ENCODE peak calls at places on chromosomes 1 and 21, in nine cellular contexts. X is cardiac muscle cell; K is mesenchymal stem cell; B is esophagus squamous epithelium; E is mucosa of descending colon; G is choroid plexus epithelial cell; J is GM12865; P is CD8-positive, alpha-beta memory T cell; W is pancreas. N is an unnamed sample.

GRCh38 chr1:1841575-1841991 is 49.3 kb downstream of the GNB1 start:
- DNase-seq in J (no peak), P (no peak), B (no peak), G (peak), X (peak), W (no peak), K (peak), E (no peak), N (no peak)

GRCh38 chr1:226875641-226876295 is 5.4 kb downstream of the PSEN2 start:
- DNase-seq in J (no peak), E (peak), W (peak), B (no peak), P (no peak), K (no peak), G (peak), X (peak), N (no peak)

GRCh38 chr1:201495447-201496295 is 11.3 kb downstream of the CSRP1 start:
- DNase-seq in B (no peak), J (no peak), X (peak), P (no peak), W (no peak), G (peak), E (peak), K (peak), N (no peak)

GRCh38 chr1:102838016-102838415 is 270.3 kb downstream of the COL11A1 start:
- DNase-seq in P (no peak), J (no peak), E (no peak), B (no peak), W (no peak), G (no peak), X (no peak), K (no peak), N (no peak)

GRCh38 chr1:92571578-92571977 is 84.9 kb upstream of the GFI1 start:
- DNase-seq in K (no peak), G (no peak), E (no peak), P (no peak), X (no peak), W (no peak), J (no peak), B (no peak), N (no peak)

GRCh38 chr1:218665216-218665615 is 320.1 kb downstream of the TGFB2 start:
- DNase-seq in B (no peak), X (peak), W (no peak), K (peak), G (peak), J (no peak), P (no peak), E (peak), N (no peak)

GRCh38 chr1:42847721-42848470 is 1.5 kb downstream of the ZNF691 start:
- DNase-seq in E (no peak), K (no peak), J (peak), B (no peak), P (no peak), W (no peak), X (no peak), G (no peak), N (no peak)

GRCh38 chr1:18951416-18951815 is 5.1 kb downstream of the IFFO2 start:
- DNase-seq in B (no peak), W (no peak), E (no peak), K (no peak), J (peak), G (no peak), P (no peak), X (no peak), N (no peak)

GRCh38 chr21:29196021-29196663 is 65.7 kb downstream of the MAP3K7CL start:
- DNase-seq in K (peak), B (no peak), E (peak), J (peak), G (peak), P (peak), X (peak), W (no peak), N (peak)

GRCh38 chr1:43269627-43270375 is at the start of gene TMEM125:
- DNase-seq in G (no peak), K (no peak), J (no peak), X (no peak), W (no peak), B (no peak), E (peak), P (no peak), N (no peak)

GRCh38 chr1:27348861-27349783 is 7.3 kb downstream of the SYTL1 start:
- DNase-seq in W (peak), E (peak), P (peak), B (no peak), K (no peak), J (no peak), X (peak), G (no peak), N (peak)

GRCh38 chr1:99784143-99784542 is 17.7 kb upstream of the FRRS1 start:
- DNase-seq in E (no peak), P (no peak), G (no peak), J (peak), K (no peak), B (no peak), W (no peak), X (no peak), N (no peak)

GRCh38 chr1:18297896-18298648 is 182.7 kb upstream of the KLHDC7A start:
- DNase-seq in X (no peak), W (no peak), E (no peak), B (no peak), G (no peak), K (no peak), J (no peak), P (no peak), N (no peak)

GRCh38 chr1:109282497-109282951 is 421 bp downstream of the PSRC1 start:
- DNase-seq in X (no peak), G (no peak), B (no peak), P (no peak), K (no peak), E (no peak), J (no peak), W (no peak), N (no peak)

GRCh38 chr21:39071623-39072214 is 111.5 kb downstream of the PSMG1 start:
- DNase-seq in B (no peak), G (peak), X (peak), E (no peak), P (no peak), W (no peak), J (no peak), K (peak), N (no peak)

GRCh38 chr21:43269461-43269860 is 100.7 kb downstream of the CRYAA start:
- DNase-seq in J (peak), W (no peak), X (no peak), E (no peak), P (peak), K (no peak), B (no peak), G (no peak), N (no peak)

GRCh38 chr1:183030053-183030452 is 6.8 kb downstream of the LAMC1 start:
- DNase-seq in K (peak), J (peak), X (peak), W (no peak), P (no peak), E (no peak), G (peak), B (no peak), N (peak)

GRCh38 chr1:942411-942821 is 16.6 kb downstream of the NOC2L start:
- DNase-seq in P (no peak), J (no peak), G (peak), W (no peak), E (no peak), X (peak), K (peak), B (no peak), N (no peak)

GRCh38 chr1:1033009-1033587 is 13.2 kb downstream of the AGRN start:
- DNase-seq in G (peak), B (peak), X (peak), K (peak), P (peak), W (peak), J (peak), E (peak), N (no peak)

GRCh38 chr1:21620461-21620860 is 48.7 kb downstream of the RAP1GAP start:
- DNase-seq in J (no peak), X (no peak), W (peak), G (no peak), B (no peak), K (no peak), P (no peak), E (no peak), N (no peak)
- H3K4me3 ChIP-seq in J (no peak), X (no peak), W (peak), G (no peak), B (peak), K (no peak), P (no peak), E (no peak), N (no peak)

DNA sequence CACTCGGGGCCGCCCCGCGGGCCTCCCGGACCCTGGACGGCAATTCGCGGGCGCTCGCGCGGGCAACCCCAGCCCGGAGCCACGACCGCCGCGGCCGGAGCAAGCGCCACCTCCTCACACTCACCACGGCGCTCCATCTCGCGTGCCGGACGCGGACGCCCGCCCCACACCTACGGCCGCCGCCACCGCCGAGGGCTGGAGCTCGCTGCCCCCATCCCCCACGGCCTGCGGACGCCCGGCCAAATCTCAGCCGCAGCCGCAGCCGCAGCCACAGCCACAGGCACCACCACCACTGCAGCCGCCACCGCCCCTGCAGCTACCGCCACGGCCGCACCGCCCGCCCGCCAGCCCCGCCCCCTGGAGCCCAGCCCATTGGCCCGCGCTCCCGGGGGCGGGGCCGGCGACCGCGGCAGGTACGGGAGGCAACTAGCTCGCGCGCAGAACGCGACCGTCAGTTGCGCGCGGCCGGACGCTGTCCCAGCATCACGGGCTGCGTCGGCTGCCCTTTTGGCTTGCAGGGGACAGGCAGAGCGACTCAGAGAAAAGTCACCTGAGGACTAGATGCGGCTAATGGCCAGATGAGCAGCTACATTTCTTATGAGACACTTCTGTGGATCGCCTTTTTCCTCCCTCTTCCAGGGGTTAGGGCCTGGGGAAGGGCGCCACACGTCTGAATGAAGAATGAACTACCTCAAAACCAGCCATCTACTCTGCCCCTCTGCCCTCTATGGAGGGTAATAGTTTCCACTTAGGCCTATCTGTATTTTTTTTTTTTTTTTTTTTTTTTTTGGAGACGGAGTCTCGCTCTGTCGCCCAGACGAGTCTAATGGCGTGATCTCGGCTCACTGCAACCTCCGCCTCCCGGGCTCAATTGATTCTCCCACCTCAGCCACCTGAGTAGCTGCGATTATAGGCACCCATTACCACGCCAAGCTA is at the start of gene ARHGAP29:
- DNase-seq in J (peak), E (peak), G (peak), X (peak), P (no peak), B (no peak), W (peak), K (peak), N (peak)
- H3K4me3 ChIP-seq in J (peak), E (peak), G (peak), X (peak), P (no peak), B (peak), W (peak), K (peak), N (peak)

DNA sequence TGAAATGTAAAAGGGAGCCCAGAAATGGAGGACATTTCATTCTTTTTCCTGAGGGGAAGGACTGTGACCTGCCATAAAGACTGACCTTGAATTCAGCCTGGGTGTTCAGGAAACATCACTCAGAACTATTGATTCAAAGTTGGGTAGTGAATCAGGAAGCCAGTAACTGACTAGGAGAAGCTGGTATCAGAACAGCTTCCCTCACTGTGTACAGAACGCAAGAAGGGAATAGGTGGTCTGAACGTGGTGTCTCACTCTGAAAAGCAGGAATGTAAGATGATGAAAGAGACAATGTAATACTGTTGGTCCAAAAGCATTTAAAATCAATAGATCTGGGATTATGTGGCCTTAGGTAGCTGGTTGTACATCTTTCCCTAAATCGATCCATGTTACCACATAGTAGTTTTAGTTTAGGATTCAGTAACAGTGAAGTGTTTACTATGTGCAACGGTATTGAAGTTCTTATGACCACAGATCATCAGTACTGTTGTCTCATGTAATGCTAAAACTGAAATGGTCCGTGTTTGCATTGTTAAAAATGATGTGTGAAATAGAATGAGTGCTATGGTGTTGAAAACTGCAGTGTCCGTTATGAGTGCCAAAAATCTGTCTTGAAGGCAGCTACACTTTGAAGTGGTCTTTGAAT is 2.9 kb downstream of the RGS2 start:
- DNase-seq in J (no peak), K (no peak), X (peak), P (no peak), G (no peak), B (no peak), W (peak), E (no peak), N (no peak)
- H3K4me3 ChIP-seq in J (no peak), K (no peak), X (no peak), P (no peak), G (peak), B (peak), W (no peak), E (no peak), N (no peak)

GRCh38 chr1:155082301-155082940 is 3.8 kb downstream of the EFNA3 start:
- DNase-seq in W (no peak), G (no peak), X (no peak), J (no peak), E (peak), K (no peak), P (no peak), B (no peak), N (no peak)
- H3K4me3 ChIP-seq in W (no peak), G (no peak), X (peak), J (no peak), E (no peak), K (no peak), P (peak), B (peak), N (peak)

GRCh38 chr1:167936930-167937708 is at the start of gene MPC2:
- DNase-seq in G (peak), B (peak), E (peak), J (peak), W (peak), X (peak), K (peak), P (peak), N (peak)

GRCh38 chr1:167935252-167936067 is 1.0 kb upstream of the DCAF6 start:
- DNase-seq in G (peak), X (peak), K (peak), B (no peak), J (peak), E (peak), W (peak), P (peak), N (peak)

GRCh38 chr1:167936068-167936929 is at the start of gene DCAF6:
- DNase-seq in P (peak), G (peak), X (peak), J (peak), B (peak), E (peak), W (peak), K (peak), N (peak)

GRCh38 chr1:167934407-167935251 is 1.9 kb upstream of the DCAF6 start:
- DNase-seq in X (peak), G (peak), P (no peak), B (no peak), W (no peak), E (no peak), K (peak), J (no peak), N (no peak)

DNA sequence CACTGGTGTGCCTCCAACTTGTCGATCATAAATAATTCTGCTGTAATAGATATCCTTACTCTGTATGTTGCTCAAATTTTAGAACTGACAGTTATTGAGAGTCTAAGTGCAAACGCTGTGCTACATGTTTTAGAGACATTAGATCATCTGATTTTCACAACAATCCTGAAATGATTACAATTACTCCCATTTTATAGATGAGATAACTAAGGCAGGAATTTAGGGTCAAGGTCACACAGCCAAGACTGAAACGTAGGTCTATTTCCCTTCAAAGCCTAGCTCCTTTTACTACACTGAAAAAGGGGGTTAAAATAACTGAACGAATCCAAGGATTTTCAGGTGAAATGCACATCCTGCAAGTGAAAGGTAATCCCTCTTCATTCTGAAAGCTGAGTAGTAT is 2.7 kb upstream of the DCAF6 start:
- DNase-seq in E (no peak), B (no peak), X (no peak), G (no peak), K (no peak), W (no peak), P (no peak), J (no peak), N (no peak)
- H3K4me3 ChIP-seq in E (no peak), B (peak), X (peak), G (no peak), K (no peak), W (no peak), P (peak), J (peak), N (peak)

GRCh38 chr1:23184203-23184602 is 15.5 kb upstream of the LUZP1 start:
- DNase-seq in G (no peak), X (no peak), J (no peak), W (no peak), K (no peak), E (no peak), B (no peak), P (no peak), N (no peak)
- H3K4me3 ChIP-seq in G (no peak), X (no peak), J (no peak), W (no peak), K (no peak), E (no peak), B (peak), P (no peak), N (no peak)

GRCh38 chr1:239997515-239998311 is 94.0 kb upstream of the FMN2 start:
- DNase-seq in K (no peak), G (no peak), P (no peak), B (no peak), X (no peak), J (no peak), W (peak), E (peak), N (no peak)

GRCh38 chr1:239995281-239995680 is 96.4 kb upstream of the FMN2 start:
- DNase-seq in E (no peak), J (no peak), X (no peak), W (no peak), G (no peak), P (no peak), K (no peak), B (no peak), N (no peak)

GRCh38 chr1:239998312-239998649 is 93.4 kb upstream of the FMN2 start:
- DNase-seq in X (no peak), J (no peak), G (no peak), E (no peak), W (no peak), B (no peak), P (no peak), K (no peak), N (no peak)

GRCh38 chr1:239999170-239999569 is 92.5 kb upstream of the FMN2 start:
- DNase-seq in X (no peak), P (no peak), B (no peak), W (no peak), K (no peak), G (no peak), E (no peak), J (no peak), N (no peak)

DNA sequence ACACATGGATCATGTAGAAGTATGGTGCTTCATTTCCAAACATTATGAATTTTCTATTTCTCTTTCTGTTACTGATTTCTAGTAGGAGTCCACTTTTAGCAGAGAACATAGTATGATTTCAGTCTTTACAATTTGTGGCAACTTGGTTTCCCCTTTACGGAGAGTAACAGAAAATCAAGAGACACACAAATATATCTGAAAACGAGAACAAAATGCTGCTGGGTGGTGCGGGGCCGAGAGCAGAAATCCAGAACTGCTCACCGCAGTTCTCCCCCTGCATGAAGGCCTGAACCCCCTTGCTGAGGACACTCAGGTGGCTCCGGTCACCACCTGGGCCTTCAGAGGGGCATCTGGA is 94.5 kb upstream of the FMN2 start:
- DNase-seq in B (no peak), G (no peak), K (no peak), P (no peak), J (no peak), X (no peak), W (no peak), E (no peak), N (no peak)
- H3K4me3 ChIP-seq in B (peak), G (no peak), K (no peak), P (no peak), J (no peak), X (peak), W (no peak), E (no peak), N (no peak)

DNA sequence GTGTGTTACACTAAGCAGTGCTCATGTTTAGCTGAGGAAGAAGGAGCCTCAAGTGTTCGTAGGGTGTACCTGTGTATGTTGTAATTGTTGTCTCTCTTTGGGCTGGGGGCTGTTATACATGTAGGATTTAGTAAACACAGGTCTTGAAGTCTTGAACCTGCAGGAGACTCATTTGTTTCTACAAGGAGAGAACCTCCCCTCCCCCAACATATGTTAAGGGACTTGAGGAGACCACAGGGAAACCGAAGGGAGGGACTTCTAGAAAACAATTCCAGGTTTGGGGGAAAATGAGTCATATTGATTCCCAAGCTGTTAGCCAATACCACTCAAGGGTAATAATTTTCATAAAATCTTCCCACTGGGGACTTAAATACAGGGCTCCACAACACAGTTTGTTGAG is 25.0 kb upstream of the AGBL4 start:
- DNase-seq in W (no peak), B (no peak), K (no peak), J (no peak), E (no peak), X (no peak), P (no peak), G (no peak), N (no peak)
- H3K4me3 ChIP-seq in W (no peak), B (no peak), K (no peak), J (no peak), E (no peak), X (no peak), P (no peak), G (no peak), N (no peak)

N was measured in Caco-2.